ENCODE peak calls at places on chromosomes 3 and 15, in eight cellular contexts. C, H, T, G, I, Y, R and E are unnamed samples.

GRCh38 chr3:11917051-11917450 is 70.4 kb upstream of the TAMM41 start:
- DNase-seq in C (no peak), H (no peak), T (no peak), G (no peak), I (no peak), Y (no peak), R (no peak), E (no peak)

GRCh38 chr15:99414755-99415731 is 150.7 kb upstream of the MEF2A start:
- DNase-seq in C (no peak), H (no peak), T (no peak), G (no peak), I (no peak), Y (no peak), R (no peak), E (no peak)

GRCh38 chr3:72058493-72059081 is 273.6 kb upstream of the PROK2 start:
- DNase-seq in C (no peak), H (peak), T (no peak), G (no peak), I (no peak), Y (no peak), R (no peak), E (peak)

GRCh38 chr3:50502225-50502583 is 1.2 kb downstream of the CACNA2D2 start:
- DNase-seq in C (no peak), H (no peak), T (no peak), G (no peak), I (no peak), Y (no peak), R (no peak), E (peak)

GRCh38 chr15:65054333-65055200 is 9.4 kb downstream of the SLC51B start:
- DNase-seq in C (peak), H (peak), T (peak), G (peak), I (peak), Y (peak), R (peak), E (peak)

GRCh38 chr15:50378776-50379175 is 23.8 kb upstream of the GABPB1 start:
- DNase-seq in C (no peak), H (no peak), T (no peak), G (no peak), I (no peak), Y (no peak), R (no peak), E (no peak)

GRCh38 chr15:27358751-27359434 is 387.9 kb downstream of the GABRG3 start:
- DNase-seq in C (no peak), H (no peak), T (no peak), G (no peak), I (no peak), Y (peak), R (no peak), E (no peak)

GRCh38 chr3:85330071-85330470 is 371.3 kb downstream of the CADM2 start:
- DNase-seq in C (no peak), H (no peak), T (no peak), G (no peak), I (no peak), Y (no peak), R (no peak), E (no peak)

GRCh38 chr3:42012935-42013651 is 51.2 kb upstream of the ULK4 start:
- DNase-seq in C (peak), H (peak), T (peak), G (no peak), I (peak), Y (peak), R (no peak), E (peak)

GRCh38 chr15:65646486-65646885 is 24.7 kb downstream of the SLC24A1 start:
- DNase-seq in C (no peak), H (no peak), T (no peak), G (no peak), I (no peak), Y (no peak), R (peak), E (no peak)